ENCODE peak calls at places on chromosomes 16 and 17, in five cellular contexts. A is K562, E is HCT116, O is GM12878, R is HepG2. H is an unnamed sample.

GRCh38 chr16:68022728-68023537 is at the start of the genes DDX28 and DUS2:
- DNase-seq in O (peak), E (peak), A (peak), R (peak), H (peak)

GRCh38 chr16:593406-593805 is 3.5 kb downstream of the RAB40C start:
- DNase-seq in O (no peak), A (no peak), R (no peak), E (no peak), H (no peak)

GRCh38 chr17:76995352-76996105 is 127.3 kb downstream of the MGAT5B start:
- DNase-seq in E (no peak), O (no peak), R (peak), A (no peak), H (peak)

GRCh38 chr17:2171725-2172446 is 117.0 kb downstream of the HIC1 start:
- DNase-seq in A (no peak), E (no peak), R (peak), O (no peak), H (no peak)

GRCh38 chr17:44007346-44008204 is 3.2 kb downstream of the NAGS start:
- DNase-seq in R (no peak), A (no peak), O (no peak), E (no peak), H (no peak)

GRCh38 chr16:23941963-23942564 is 106.3 kb downstream of the PRKCB start:
- DNase-seq in O (no peak), R (no peak), A (no peak), E (no peak), H (no peak)

GRCh38 chr17:9487406-9487805 is 88.2 kb downstream of the STX8 start:
- DNase-seq in A (no peak), O (no peak), E (no peak), R (no peak), H (no peak)

GRCh38 chr17:83099570-83100181 is 20.3 kb downstream of the METRNL start:
- DNase-seq in A (no peak), R (no peak), E (no peak), O (no peak), H (no peak)

GRCh38 chr16:23729503-23730424 is 16.7 kb upstream of the ERN2 start:
- DNase-seq in A (peak), O (no peak), R (peak), E (peak), H (no peak)

GRCh38 chr17:31476525-31477416 is 85.3 kb downstream of the RAB11FIP4 start:
- DNase-seq in A (no peak), R (peak), E (no peak), O (no peak), H (no peak)

DNA sequence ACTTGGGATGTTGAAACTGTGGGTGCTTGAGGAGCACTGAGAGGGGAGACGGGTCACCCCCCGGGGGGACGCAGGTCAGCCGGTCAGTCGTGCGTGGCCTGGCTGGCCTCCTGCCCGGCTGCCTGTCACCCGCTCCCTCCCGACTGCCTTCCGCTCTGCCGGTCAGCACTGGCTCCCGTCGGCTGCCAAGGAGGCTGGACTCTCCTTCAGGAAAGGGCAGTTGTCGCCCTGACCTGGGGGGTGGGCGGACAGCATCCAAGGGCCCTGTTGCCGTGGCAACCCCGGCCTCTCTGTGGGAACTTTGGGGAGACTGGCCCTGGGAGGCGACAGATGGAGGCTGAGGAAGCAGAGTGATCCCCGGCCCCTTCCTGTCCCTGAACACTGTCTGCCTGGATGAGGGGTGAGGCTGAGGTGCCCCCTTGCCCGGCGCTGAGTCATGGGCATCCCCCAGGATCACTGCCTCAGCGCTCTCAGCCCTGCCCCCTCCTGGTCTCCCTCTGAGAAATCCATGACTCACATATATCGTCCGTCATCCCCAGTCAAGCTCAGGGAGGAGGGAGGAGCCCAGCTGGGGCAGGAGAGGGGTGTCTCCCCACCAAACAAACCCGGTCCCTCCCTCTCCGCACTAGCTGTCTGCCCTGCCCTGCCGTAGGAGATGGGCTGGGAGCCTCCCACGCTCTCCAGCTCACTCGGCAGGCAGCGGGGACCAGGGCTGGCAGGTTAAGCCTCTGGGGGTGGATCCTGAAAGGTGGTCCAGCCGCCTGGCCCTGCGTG is at the start of gene ADGRG1:
- DNase-seq in A (peak), E (peak), R (peak), O (no peak), H (peak)
- TF ChIP-seq SP1 in A (peak), E (no peak), R (no peak), O (no peak), H (no peak)

DNA sequence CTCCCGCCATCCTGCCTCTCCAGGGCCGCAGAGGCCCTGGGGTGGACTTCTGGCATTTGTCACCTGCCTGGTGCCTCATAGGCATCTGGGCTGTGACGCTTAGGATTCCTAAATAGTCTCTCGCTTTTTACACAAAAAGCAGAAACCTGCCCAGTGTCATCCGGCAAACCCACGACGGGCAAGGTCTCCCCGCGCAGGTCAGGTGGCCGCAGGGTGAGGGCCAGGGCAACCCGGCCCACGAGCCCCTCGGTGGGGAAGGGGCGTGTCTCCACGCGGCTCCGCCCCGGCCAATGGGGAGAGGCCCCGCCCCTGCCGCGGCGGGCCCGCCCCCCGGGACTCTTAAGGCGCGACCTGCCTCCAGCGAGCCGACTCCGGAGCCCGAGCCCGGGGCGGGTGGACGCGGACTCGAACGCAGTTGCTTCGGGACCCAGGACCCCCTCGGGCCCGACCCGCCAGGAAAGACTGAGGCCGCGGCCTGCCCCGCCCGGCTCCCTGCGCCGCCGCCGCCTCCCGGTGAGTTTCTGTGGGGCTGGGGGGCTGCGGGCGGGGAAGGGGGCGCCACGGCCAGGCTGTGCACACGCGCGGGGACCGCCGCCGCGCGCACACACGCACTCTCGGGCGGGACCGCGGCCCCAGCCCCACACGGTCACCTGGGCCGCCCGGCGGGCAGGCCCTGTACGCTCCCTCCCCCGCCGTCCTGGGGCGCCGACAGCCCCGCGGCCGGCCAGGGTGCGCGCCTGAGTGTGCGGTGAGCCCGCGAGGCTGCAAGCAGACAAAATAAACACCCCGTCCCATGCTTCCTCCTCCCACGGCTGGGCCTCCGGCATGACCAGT is at the start of gene VASN:
- DNase-seq in O (no peak), A (peak), R (peak), E (peak), H (no peak)
- H3K9ac ChIP-seq in O (peak), A (peak), R (peak), E (peak), H (peak)

GRCh38 chr17:75571197-75571884 is 16.3 kb upstream of the MYO15B start:
- DNase-seq in R (no peak), E (no peak), A (no peak), O (peak), H (no peak)
- TF ChIP-seq SIN3A in R (no peak), E (no peak), A (no peak), O (no peak), H (no peak)

GRCh38 chr17:36129616-36130015 is 26.0 kb downstream of the CCL4 start:
- DNase-seq in O (no peak), E (no peak), A (no peak), R (no peak), H (no peak)

GRCh38 chr17:36132421-36132831 is 28.8 kb downstream of the CCL4 start:
- DNase-seq in R (no peak), A (no peak), O (peak), E (no peak), H (no peak)

GRCh38 chr17:36131931-36132330 is 28.3 kb downstream of the CCL4 start:
- DNase-seq in R (no peak), O (no peak), E (no peak), A (no peak), H (no peak)

GRCh38 chr17:36133629-36134259 is 30.1 kb downstream of the CCL4 start:
- DNase-seq in R (peak), E (no peak), A (no peak), O (no peak), H (no peak)

DNA sequence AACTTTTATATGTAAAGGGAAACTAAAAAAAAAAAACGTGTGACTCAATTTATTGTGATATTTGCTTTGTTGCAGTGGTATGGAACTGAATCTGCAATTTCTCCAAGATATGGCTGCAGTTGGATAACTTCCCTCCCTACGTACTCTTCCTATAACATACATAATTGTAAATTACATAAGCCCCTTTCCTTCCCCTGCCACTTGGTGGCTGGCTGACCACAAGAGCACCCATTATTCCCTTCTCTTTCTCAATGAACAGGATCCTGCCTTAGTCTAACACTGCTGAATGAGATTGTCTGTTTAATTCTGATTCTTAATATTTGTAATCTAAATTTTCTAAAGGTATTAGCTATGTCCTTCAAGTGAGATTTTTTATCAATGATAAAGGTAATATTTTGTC is 27.8 kb downstream of the CCL4 start:
- DNase-seq in R (no peak), O (no peak), E (no peak), A (no peak), H (no peak)
- TF ChIP-seq SP1 in R (no peak), O (no peak), E (no peak), A (no peak), H (no peak)

DNA sequence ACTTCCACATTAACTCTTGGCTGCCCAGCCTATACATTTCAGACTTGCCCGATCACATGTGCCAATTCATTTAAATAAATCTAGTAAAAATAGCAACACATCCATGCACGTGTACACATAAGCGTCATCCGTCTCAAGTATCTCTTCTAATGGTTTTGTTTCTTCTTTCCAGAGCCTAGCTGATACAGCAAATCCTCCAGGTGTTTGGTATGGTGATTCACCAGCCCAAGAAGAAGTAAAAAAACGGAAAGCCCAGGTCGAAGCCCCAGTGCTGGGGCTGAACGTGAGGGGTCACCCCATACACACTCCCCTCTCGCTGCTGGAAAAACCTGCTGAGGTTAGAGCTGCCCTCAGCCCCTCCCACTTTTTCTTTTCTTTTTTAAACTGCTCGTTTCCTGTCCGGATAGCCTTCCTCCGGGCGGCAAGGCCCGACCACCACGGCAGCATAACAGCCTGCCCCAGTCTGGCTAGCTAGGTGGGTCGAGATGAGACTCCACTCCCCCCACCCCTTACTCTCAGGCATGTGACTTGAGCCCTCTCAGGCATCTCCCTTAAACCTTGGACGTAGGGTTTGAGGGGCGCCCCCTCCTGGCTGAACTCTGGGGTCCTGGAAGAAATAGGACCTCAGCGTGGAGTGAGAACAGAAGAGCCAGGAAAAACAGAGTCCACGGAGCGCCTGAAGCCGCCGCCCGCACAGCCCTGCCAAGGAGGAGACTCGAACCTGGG is 13.9 kb upstream of the OR1F1 start:
- DNase-seq in O (no peak), E (no peak), A (peak), R (peak), H (peak)
- H3K9ac ChIP-seq in O (peak), E (peak), A (peak), R (peak), H (no peak)

DNA sequence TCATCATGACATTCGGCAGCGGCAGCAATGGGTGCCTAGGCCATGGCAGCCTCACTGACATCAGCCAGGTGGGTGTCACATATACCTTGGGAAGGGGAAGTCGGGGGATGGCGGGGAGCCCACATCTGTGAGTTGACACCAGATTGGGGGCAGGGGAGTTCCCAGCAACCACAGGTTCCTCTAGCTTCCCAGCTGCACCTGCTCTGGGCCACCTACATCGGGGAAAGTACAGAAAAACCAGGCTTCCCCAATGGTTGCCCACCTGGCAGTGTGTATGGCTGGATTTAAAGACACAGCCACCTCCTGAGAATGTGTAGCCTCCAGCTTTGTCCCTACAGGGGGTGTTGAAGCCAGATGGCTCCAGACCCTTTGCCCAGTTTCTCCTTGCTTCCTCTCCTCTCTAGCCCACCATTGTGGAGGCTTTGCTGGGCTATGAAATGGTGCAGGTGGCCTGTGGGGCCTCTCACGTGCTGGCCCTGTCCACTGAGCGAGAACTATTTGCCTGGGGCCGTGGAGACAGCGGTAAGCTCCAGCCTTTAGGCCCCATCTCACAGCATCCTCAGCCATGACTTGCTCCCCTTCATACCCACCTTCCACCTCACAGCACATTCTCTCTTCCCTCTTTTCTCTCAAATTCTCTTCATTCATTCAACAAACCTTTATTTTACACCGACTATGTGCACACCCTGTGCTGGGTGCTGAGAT is 5.0 kb upstream of the TRAF4 start:
- DNase-seq in A (no peak), E (no peak), O (peak), R (no peak), H (no peak)
- TF ChIP-seq SIN3A in A (no peak), E (no peak), O (no peak), R (no peak), H (no peak)

DNA sequence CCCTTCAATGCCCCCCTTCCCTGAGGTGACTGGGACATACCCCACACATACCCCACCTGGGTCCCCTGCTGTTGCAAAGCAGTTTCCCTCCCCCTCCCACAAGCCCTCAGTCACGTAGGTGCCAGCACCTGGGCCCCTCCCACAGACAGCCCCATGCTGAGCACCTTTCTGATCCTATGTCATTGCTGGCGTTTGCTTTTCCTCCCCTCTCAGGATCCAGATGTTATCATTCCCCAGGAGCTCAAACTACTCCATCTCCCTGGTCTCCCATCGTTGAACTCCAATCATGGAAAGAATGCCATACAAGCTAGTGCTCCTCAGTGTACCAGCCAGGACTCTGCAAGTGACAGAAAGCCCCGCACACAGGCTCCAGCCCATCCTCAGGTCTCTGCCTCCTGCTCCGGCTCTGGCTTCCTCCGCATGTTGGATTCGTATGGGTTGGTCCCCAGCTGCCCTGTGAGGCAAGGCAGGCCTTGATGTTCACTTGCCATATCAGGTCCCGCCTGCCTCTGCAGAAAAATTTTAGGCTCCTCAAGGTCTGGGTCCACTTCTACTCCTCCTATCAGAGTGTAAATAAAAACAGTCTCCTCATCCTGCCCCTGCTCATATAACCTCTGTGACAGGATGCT is 31.4 kb upstream of the MED9 start:
- DNase-seq in R (no peak), A (no peak), O (no peak), E (no peak), H (no peak)
- TF ChIP-seq SP1 in R (no peak), A (no peak), O (no peak), E (no peak), H (no peak)

GRCh38 chr17:56909742-56910508 is 3.9 kb downstream of the TRIM25 start:
- DNase-seq in E (no peak), R (peak), A (peak), O (no peak), H (no peak)
- H3K9ac ChIP-seq in E (no peak), R (peak), A (peak), O (peak), H (no peak)

GRCh38 chr17:19755392-19755791 is 7.3 kb upstream of the ALDH3A1 start:
- DNase-seq in O (no peak), A (no peak), R (no peak), E (no peak), H (no peak)

GRCh38 chr17:19752216-19753048 is 4.3 kb upstream of the ALDH3A1 start:
- DNase-seq in A (no peak), E (no peak), O (no peak), R (no peak), H (no peak)

GRCh38 chr17:19753049-19753444 is 4.9 kb upstream of the ALDH3A1 start:
- DNase-seq in A (no peak), E (peak), R (no peak), O (no peak), H (no peak)

GRCh38 chr17:19755821-19756510 is 7.9 kb upstream of the ALDH3A1 start:
- DNase-seq in E (no peak), A (no peak), R (no peak), O (no peak), H (no peak)

DNA sequence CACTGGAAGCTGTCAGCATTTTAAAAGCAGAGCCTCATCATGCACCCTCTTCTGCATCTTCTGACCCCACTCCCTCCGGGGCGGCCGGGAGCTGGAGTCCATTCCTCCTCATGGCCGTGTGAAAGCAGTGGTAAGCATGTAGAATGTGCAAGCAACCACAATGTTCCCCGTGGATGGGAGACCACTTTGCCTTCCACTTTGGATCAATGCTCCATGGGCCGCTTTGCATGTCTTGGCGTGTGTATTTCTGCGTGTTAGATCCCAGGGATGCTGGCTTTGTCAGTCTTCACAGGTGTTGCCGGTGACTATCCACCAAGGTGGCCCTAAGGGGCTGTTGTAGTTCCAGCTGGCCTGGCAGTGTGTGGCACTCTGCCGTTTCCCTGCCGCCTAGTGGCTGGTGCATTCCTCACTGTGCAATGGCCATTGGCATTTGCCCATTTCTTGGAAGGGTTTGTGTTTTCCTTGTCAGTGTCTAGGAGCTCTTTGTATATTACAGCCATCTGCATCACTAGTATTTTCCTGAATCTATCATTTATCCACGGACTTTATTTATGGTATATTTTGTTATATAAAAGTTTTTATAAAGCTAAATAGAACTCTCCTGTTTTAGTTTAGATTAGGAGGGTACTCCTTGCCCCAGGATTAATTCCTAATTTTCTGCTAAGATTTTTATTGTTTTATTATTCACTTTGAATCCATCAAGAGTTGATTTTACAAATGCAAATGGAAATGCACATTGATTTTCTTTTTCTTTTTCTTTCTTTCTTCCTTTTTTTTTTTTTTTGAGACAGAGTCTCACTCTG is 5.8 kb upstream of the ALDH3A1 start:
- DNase-seq in O (no peak), E (peak), A (no peak), R (no peak), H (no peak)
- TF ChIP-seq SIN3A in O (no peak), E (no peak), A (no peak), R (no peak), H (no peak)